ENCODE peak calls at places on chromosome 21, in eight cellular contexts. D is activated CD4-positive, alpha-beta T cell treated with anti-CD3 and anti-CD28 coated beads for 24 hours; N is ureter; Z is stimulated activated CD4-positive, alpha-beta T cell treated with anti-CD3 and anti-CD28 coated beads, Interleukin-4, amount 100 ng/mL, for 24 hours; Y is NCI-H1436; M is transverse colon; J is NCI-H1694 treated with DMSO at 0.1 percent for 48 hours; O is NCI-H1417. H is an unnamed sample.

GRCh38 chr21:14736162-14736561 is 190.0 kb upstream of the SAMSN1 start:
- DNase-seq in D (no peak), N (no peak), Z (no peak), Y (no peak), M (no peak), J (no peak), O (no peak), H (no peak)

GRCh38 chr21:44925027-44925755 is 4.5 kb upstream of the ITGB2 start:
- DNase-seq in D (no peak), N (no peak), Z (no peak), Y (no peak), M (no peak), J (no peak), O (no peak), H (no peak)

GRCh38 chr21:25313891-25314646 is 293.2 kb downstream of the MRPL39 start:
- DNase-seq in D (no peak), N (no peak), Z (no peak), Y (peak; percentile 23), M (no peak), J (peak; percentile 92), O (peak; percentile 39), H (peak; percentile 16)

GRCh38 chr21:36504067-36505058 is 24.4 kb upstream of the CLDN14 start:
- DNase-seq in D (peak; percentile 12), N (peak; percentile 56), Z (peak; percentile 58), Y (peak; percentile 13), M (peak; percentile 18), J (peak; percentile 47), O (peak; percentile 18), H (peak; percentile 61)

GRCh38 chr21:26140185-26140584 is 30.4 kb downstream of the APP start:
- DNase-seq in D (no peak), N (no peak), Z (no peak), Y (no peak), M (peak; percentile 44), J (no peak), O (no peak), H (no peak)

GRCh38 chr21:41643246-41643966 is 123.4 kb downstream of the RIPK4 start:
- DNase-seq in D (no peak), N (no peak), Z (no peak), Y (no peak), M (no peak), J (no peak), O (no peak), H (no peak)

GRCh38 chr21:39610705-39611104 is 2.0 kb upstream of the B3GALT5 start:
- DNase-seq in D (no peak), N (no peak), Z (no peak), Y (no peak), M (no peak), J (no peak), O (peak; percentile 66), H (no peak)

GRCh38 chr21:32184485-32184884 is 94.4 kb downstream of the MIS18A start:
- DNase-seq in D (no peak), N (no peak), Z (no peak), Y (no peak), M (no peak), J (peak; percentile 44), O (no peak), H (no peak)

GRCh38 chr21:44423941-44424607 is 31.2 kb upstream of the LRRC3 start:
- DNase-seq in D (no peak), N (no peak), Z (no peak), Y (no peak), M (no peak), J (no peak), O (no peak), H (no peak)

GRCh38 chr21:33266784-33267135 is 593 bp downstream of the IL10RB start:
- DNase-seq in D (peak; percentile 24), N (no peak), Z (peak; percentile 29), Y (no peak), M (peak; percentile 45), J (no peak), O (no peak), H (no peak)

GRCh38 chr21:35096959-35097358 is 47.9 kb upstream of the RUNX1 start:
- DNase-seq in D (no peak), N (no peak), Z (peak; percentile 37), Y (no peak), M (no peak), J (no peak), O (no peak), H (no peak)

GRCh38 chr21:46210378-46211136 is 18.0 kb downstream of the LSS start:
- DNase-seq in D (no peak), N (no peak), Z (no peak), Y (no peak), M (no peak), J (no peak), O (no peak), H (no peak)

GRCh38 chr21:21612446-21612845 is 614.2 kb downstream of the NCAM2 start:
- DNase-seq in D (no peak), N (no peak), Z (no peak), Y (no peak), M (no peak), J (no peak), O (no peak), H (no peak)

GRCh38 chr21:34074283-34075098 is 1.1 kb downstream of the MRPS6 start:
- DNase-seq in D (no peak), N (no peak), Z (no peak), Y (no peak), M (no peak), J (no peak), O (peak; percentile 63), H (no peak)

GRCh38 chr21:43885721-43886120 is 20.7 kb downstream of the AGPAT3 start:
- DNase-seq in D (no peak), N (no peak), Z (no peak), Y (no peak), M (no peak), J (no peak), O (no peak), H (no peak)